ENCODE peak calls at places on chromosome 22, in four cellular contexts. P is tibial artery, J is colonic mucosa, K is A673. F is an unnamed sample.

GRCh38 chr22:35620624-35621245 is 3.6 kb upstream of the MB start:
- DNase-seq in P (no peak), J (no peak), K (peak), F (no peak)

GRCh38 chr22:47067911-47068654 is 305.6 kb downstream of the TBC1D22A start:
- DNase-seq in P (no peak), J (no peak), K (no peak), F (no peak)

GRCh38 chr22:38353701-38354100 is 36.5 kb upstream of the CSNK1E start:
- DNase-seq in P (no peak), J (no peak), K (no peak), F (no peak)

GRCh38 chr22:42437488-42438292 is 5.5 kb upstream of the NFAM1 start:
- DNase-seq in P (peak), J (peak), K (peak), F (peak)

GRCh38 chr22:50469377-50470305 is 5.2 kb downstream of the SBF1 start:
- DNase-seq in P (no peak), J (peak), K (peak), F (no peak)

GRCh38 chr22:48178536-48178935 is 1416.1 kb downstream of the TBC1D22A start:
- DNase-seq in P (no peak), J (no peak), K (no peak), F (no peak)

GRCh38 chr22:38844661-38845367 is 986 bp upstream of the NPTXR start:
- DNase-seq in P (no peak), J (no peak), K (no peak), F (no peak)

GRCh38 chr22:35348703-35349102 is 32.2 kb upstream of the HMOX1 start:
- DNase-seq in P (no peak), J (no peak), K (no peak), F (peak)

GRCh38 chr22:33443688-33444087 is 385.5 kb upstream of the SYN3 start:
- DNase-seq in P (no peak), J (no peak), K (no peak), F (no peak)

GRCh38 chr22:49965291-49966040 is 4.9 kb downstream of the PIM3 start:
- DNase-seq in P (peak), J (peak), K (no peak), F (peak)

GRCh38 chr22:44648085-44648820 is 53.8 kb upstream of the PRR5 start:
- DNase-seq in P (no peak), J (no peak), K (no peak), F (no peak)

GRCh38 chr22:46687045-46687444 is 51.0 kb downstream of the CERK start:
- DNase-seq in P (no peak), J (no peak), K (no peak), F (peak)

GRCh38 chr22:42655693-42656092 is 6.5 kb upstream of the CYB5R3 start:
- DNase-seq in P (no peak), J (no peak), K (no peak), F (no peak)

GRCh38 chr22:49565516-49565855 is 262.2 kb downstream of the BRD1 start:
- DNase-seq in P (peak), J (no peak), K (no peak), F (no peak)

GRCh38 chr22:38843716-38844660 is at the start of gene NPTXR:
- DNase-seq in P (no peak), J (no peak), K (peak), F (peak)

GRCh38 chr22:30922151-30922611 is 46.4 kb downstream of the MORC2 start:
- DNase-seq in P (no peak), J (peak), K (peak), F (peak)

GRCh38 chr22:43235445-43236400 is 48.8 kb upstream of the TTLL12 start:
- DNase-seq in P (no peak), J (no peak), K (no peak), F (no peak)

GRCh38 chr22:35301370-35301874 is 1.7 kb downstream of the TOM1 start:
- DNase-seq in P (peak), J (no peak), K (peak), F (no peak)

GRCh38 chr22:38230108-38230825 is 28.5 kb downstream of the MAFF start:
- DNase-seq in P (no peak), J (peak), K (peak), F (no peak)

GRCh38 chr22:29344137-29344536 is 28.6 kb upstream of the RASL10A start:
- DNase-seq in P (no peak), J (no peak), K (peak), F (peak)

GRCh38 chr22:31095637-31096249 is 11.6 kb downstream of the SELENOM start:
- DNase-seq in P (no peak), J (no peak), K (no peak), F (no peak)

GRCh38 chr22:35777335-35777975 is 59.8 kb downstream of the APOL5 start:
- DNase-seq in P (no peak), J (no peak), K (no peak), F (no peak)

GRCh38 chr22:34324763-34325162 is 404.5 kb upstream of the LARGE1 start:
- DNase-seq in P (no peak), J (no peak), K (no peak), F (no peak)

GRCh38 chr22:26903030-26903856 is 245.9 kb downstream of the MIAT start:
- DNase-seq in P (no peak), J (no peak), K (peak), F (no peak)
- H3K4me3 ChIP-seq in P (no peak), J (no peak), K (peak), F (no peak)

GRCh38 chr22:20058989-20059770 is 20.9 kb upstream of the DGCR8 start:
- DNase-seq in P (no peak), J (no peak), K (no peak), F (no peak)

GRCh38 chr22:20062043-20062765 is 17.8 kb upstream of the DGCR8 start:
- DNase-seq in P (no peak), J (no peak), K (no peak), F (no peak)

GRCh38 chr22:20061481-20061861 is 18.6 kb upstream of the DGCR8 start:
- DNase-seq in P (no peak), J (no peak), K (no peak), F (no peak)

GRCh38 chr22:20062766-20063083 is 17.3 kb upstream of the DGCR8 start:
- DNase-seq in P (no peak), J (no peak), K (no peak), F (no peak)

DNA sequence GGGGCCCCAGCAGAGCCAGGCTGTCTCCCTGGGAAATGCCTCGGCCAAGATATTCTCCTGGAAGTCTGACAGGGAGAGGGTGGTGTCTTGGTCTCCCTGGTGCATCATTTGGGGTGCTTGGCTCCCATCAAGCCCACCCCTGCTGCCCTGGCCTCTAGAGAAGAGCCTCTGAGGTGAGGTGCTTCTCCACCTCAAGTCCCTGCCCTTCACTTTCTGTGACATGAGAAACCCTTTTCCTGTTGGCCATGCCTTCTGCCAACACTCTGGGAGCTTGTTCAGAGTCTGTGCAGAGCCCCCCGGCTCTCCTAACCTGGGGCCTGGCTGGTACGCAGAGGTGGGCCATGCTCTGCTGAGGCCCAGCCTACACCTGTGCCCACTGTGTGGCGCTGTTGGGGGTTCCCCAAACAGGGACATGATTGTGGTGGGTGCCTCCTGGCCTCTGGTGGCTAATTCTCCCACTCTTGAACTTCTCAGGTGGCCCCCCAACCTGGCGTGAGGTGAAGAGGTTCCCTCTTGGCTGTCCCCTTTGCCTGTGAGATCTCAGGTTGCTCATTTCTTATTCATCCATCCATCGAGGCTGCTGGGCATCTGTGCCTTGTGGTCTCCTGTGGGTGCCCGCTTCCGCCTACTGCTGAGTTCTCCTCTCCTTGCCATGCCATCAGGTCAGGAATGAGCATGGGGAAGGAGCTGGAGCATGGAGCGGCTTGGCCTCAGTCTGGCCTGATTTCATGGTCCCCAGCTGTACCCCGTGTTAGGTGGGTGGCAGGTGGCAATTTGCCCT is 19.2 kb upstream of the DGCR8 start:
- DNase-seq in P (no peak), J (no peak), K (no peak), F (no peak)
- TF ChIP-seq CTCF in P (no peak), J (no peak), K (peak), F (no peak)

DNA sequence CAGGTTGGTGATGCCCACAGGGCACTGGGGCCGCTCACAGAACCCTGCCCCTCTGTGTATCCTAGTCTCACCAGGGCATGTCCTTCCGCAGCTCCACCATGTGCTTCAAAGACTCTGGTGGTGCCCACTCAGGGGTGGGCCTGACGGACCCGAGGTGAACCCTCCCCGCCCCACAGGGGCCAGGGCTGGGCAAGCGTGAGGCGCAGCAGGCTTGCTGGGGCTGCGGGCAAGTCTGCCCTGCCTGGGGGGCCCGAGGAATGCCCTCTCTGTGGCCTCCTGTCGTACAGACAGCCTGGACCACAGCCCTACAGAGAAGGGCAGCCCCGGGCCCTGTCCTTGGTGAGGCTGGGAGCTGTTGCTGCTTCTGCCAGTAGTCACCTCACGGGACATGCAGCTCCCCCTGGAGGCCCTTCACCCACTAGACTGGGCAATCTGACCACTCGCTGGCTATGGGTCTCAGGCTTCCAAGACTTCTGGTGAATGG is 40.2 kb downstream of the TBX1 start:
- DNase-seq in P (no peak), J (no peak), K (no peak), F (no peak)
- H3K27ac ChIP-seq in P (no peak), J (no peak), K (no peak), F (no peak)

GRCh38 chr22:19522881-19523239 is 1.4 kb downstream of the CLDN5 start:
- DNase-seq in P (no peak), J (no peak), K (no peak), F (no peak)

GRCh38 chr22:19523240-19524169 is 705 bp downstream of the CLDN5 start:
- DNase-seq in P (no peak), J (no peak), K (peak), F (no peak)

GRCh38 chr22:19524170-19525115 is at the start of gene CLDN5:
- DNase-seq in P (no peak), J (no peak), K (peak), F (no peak)

GRCh38 chr22:19520566-19521305 is 3.5 kb downstream of the CLDN5 start:
- DNase-seq in P (no peak), J (no peak), K (no peak), F (no peak)

GRCh38 chr22:19522190-19522880 is 1.9 kb downstream of the CLDN5 start:
- DNase-seq in P (no peak), J (no peak), K (peak), F (no peak)
- H3K4me3 ChIP-seq in P (peak), J (peak), K (no peak), F (peak)